ENCODE peak calls at places on chromosomes 3 and 15, in seven cellular contexts. R, F, H, K, N, W and J are unnamed samples.

GRCh38 chr3:94225176-94225742 is 162.4 kb downstream of the NSUN3 start:
- DNase-seq in R (no peak), F (peak), H (no peak), K (no peak), N (no peak), W (no peak), J (no peak)

GRCh38 chr3:79284781-79285180 is 483.0 kb downstream of the ROBO1 start:
- DNase-seq in R (no peak), F (no peak), H (no peak), K (no peak), N (no peak), W (no peak), J (no peak)

GRCh38 chr15:85583404-85584390 is 203.3 kb downstream of the AKAP13 start:
- DNase-seq in R (no peak), F (no peak), H (no peak), K (peak), N (peak), W (peak), J (peak)

GRCh38 chr15:42010434-42010833 is 10.4 kb downstream of the PLA2G4E start:
- DNase-seq in R (no peak), F (no peak), H (no peak), K (no peak), N (no peak), W (no peak), J (no peak)

GRCh38 chr15:84606653-84607120 is 5.9 kb downstream of the ZSCAN2 start:
- DNase-seq in R (no peak), F (no peak), H (no peak), K (no peak), N (no peak), W (no peak), J (no peak)

GRCh38 chr15:38193496-38193895 is 59.1 kb upstream of the SPRED1 start:
- DNase-seq in R (no peak), F (no peak), H (no peak), K (no peak), N (peak), W (no peak), J (no peak)

GRCh38 chr15:66675456-66675855 is 26.6 kb upstream of the SMAD6 start:
- DNase-seq in R (no peak), F (no peak), H (no peak), K (no peak), N (no peak), W (no peak), J (no peak)

GRCh38 chr3:46729038-46729437 is 11.4 kb upstream of the PRSS50 start:
- DNase-seq in R (no peak), F (no peak), H (no peak), K (no peak), N (no peak), W (no peak), J (no peak)

GRCh38 chr15:69593981-69594966 is 141.7 kb downstream of the RPLP1 start:
- DNase-seq in R (no peak), F (peak), H (no peak), K (no peak), N (no peak), W (peak), J (no peak)

GRCh38 chr3:46646700-46647099 is 34.4 kb downstream of the FAM240A start:
- DNase-seq in R (no peak), F (peak), H (no peak), K (peak), N (no peak), W (no peak), J (peak)

GRCh38 chr3:10748040-10748439 is 68.0 kb upstream of the SLC6A11 start:
- DNase-seq in R (no peak), F (no peak), H (no peak), K (no peak), N (no peak), W (no peak), J (no peak)

GRCh38 chr3:139159356-139159755 is 114.7 kb upstream of the PRR23C start:
- DNase-seq in R (no peak), F (no peak), H (no peak), K (no peak), N (no peak), W (no peak), J (no peak)

GRCh38 chr3:52636673-52637072 is 49.0 kb downstream of the PBRM1 start:
- DNase-seq in R (no peak), F (no peak), H (no peak), K (peak), N (no peak), W (no peak), J (no peak)

GRCh38 chr15:45715528-45715927 is 80.7 kb downstream of the SQOR start:
- DNase-seq in R (no peak), F (no peak), H (peak), K (no peak), N (peak), W (no peak), J (no peak)

GRCh38 chr15:37873336-37873735 is 61.1 kb upstream of the TMCO5A start:
- DNase-seq in R (no peak), F (no peak), H (no peak), K (peak), N (no peak), W (no peak), J (peak)

GRCh38 chr3:56629044-56629443 is 54.0 kb downstream of the TASOR start:
- DNase-seq in R (no peak), F (no peak), H (no peak), K (no peak), N (no peak), W (no peak), J (no peak)

GRCh38 chr3:150414273-150414672 is 6.2 kb downstream of the TSC22D2 start:
- DNase-seq in R (no peak), F (peak), H (peak), K (no peak), N (peak), W (no peak), J (no peak)

GRCh38 chr3:94896994-94897393 is 834.1 kb downstream of the NSUN3 start:
- DNase-seq in R (no peak), F (no peak), H (no peak), K (no peak), N (no peak), W (no peak), J (no peak)

GRCh38 chr3:183583331-183584245 is 28.1 kb upstream of the KLHL6 start:
- DNase-seq in R (no peak), F (no peak), H (no peak), K (no peak), N (no peak), W (no peak), J (no peak)

GRCh38 chr3:12588039-12588673 is 31.3 kb downstream of the MKRN2 start:
- DNase-seq in R (no peak), F (no peak), H (no peak), K (no peak), N (no peak), W (no peak), J (no peak)

GRCh38 chr3:143586565-143586964 is 261.7 kb downstream of the SLC9A9 start:
- DNase-seq in R (no peak), F (no peak), H (no peak), K (peak), N (no peak), W (no peak), J (peak)

GRCh38 chr3:129617381-129618185 is 11.1 kb upstream of the PLXND1 start:
- DNase-seq in R (no peak), F (no peak), H (no peak), K (no peak), N (no peak), W (peak), J (no peak)

GRCh38 chr3:189404797-189405484 is 226.2 kb upstream of the TP63 start:
- DNase-seq in R (no peak), F (no peak), H (no peak), K (no peak), N (no peak), W (no peak), J (no peak)

GRCh38 chr3:179447251-179447650 is 4.0 kb downstream of the GNB4 start:
- DNase-seq in R (no peak), F (no peak), H (no peak), K (no peak), N (no peak), W (no peak), J (no peak)

GRCh38 chr15:77784361-77785292 is 151.9 kb upstream of the LINGO1 start:
- DNase-seq in R (no peak), F (peak), H (no peak), K (no peak), N (peak), W (no peak), J (no peak)

GRCh38 chr3:25971736-25972135 is 181.8 kb downstream of the OXSM start:
- DNase-seq in R (no peak), F (no peak), H (no peak), K (no peak), N (no peak), W (no peak), J (no peak)

GRCh38 chr3:62587579-62588031 is 214.3 kb upstream of the FEZF2 start:
- DNase-seq in R (no peak), F (peak), H (no peak), K (peak), N (peak), W (no peak), J (peak)

GRCh38 chr3:157500232-157500631 is 3.0 kb downstream of the VEPH1 start:
- DNase-seq in R (no peak), F (no peak), H (no peak), K (no peak), N (peak), W (no peak), J (no peak)

GRCh38 chr3:135896613-135897012 is 68.9 kb upstream of the PPP2R3A start:
- DNase-seq in R (no peak), F (no peak), H (no peak), K (no peak), N (peak), W (no peak), J (no peak)